ENCODE peak calls at places on chromosomes 5 and 9, in five cellular contexts. G, Y, T, M and S are unnamed samples.

GRCh38 chr5:90169078-90169477 is 240.5 kb downstream of the CETN3 start:
- DNase-seq in G (no peak), Y (no peak), T (no peak), M (no peak), S (no peak)

GRCh38 chr5:1786621-1787471 is 12.8 kb downstream of the MRPL36 start:
- DNase-seq in G (no peak), Y (no peak), T (no peak), M (no peak), S (no peak)

GRCh38 chr5:14250094-14250777 is 107.1 kb downstream of the TRIO start:
- DNase-seq in G (peak), Y (no peak), T (peak), M (no peak), S (peak)

GRCh38 chr9:114348906-114349482 is 19.3 kb downstream of the ORM2 start:
- DNase-seq in G (peak), Y (peak), T (peak), M (peak), S (peak)

GRCh38 chr5:112419596-112420110 is 576 bp upstream of the EPB41L4A start:
- DNase-seq in G (no peak), Y (no peak), T (no peak), M (peak), S (peak)

GRCh38 chr9:71767421-71768321 is 642 bp downstream of the CEMIP2 start:
- DNase-seq in G (peak), Y (no peak), T (no peak), M (no peak), S (no peak)

GRCh38 chr5:159783731-159784247 is 132.5 kb upstream of the ADRA1B start:
- DNase-seq in G (no peak), Y (no peak), T (no peak), M (no peak), S (no peak)

GRCh38 chr5:119389288-119390065 is 33.7 kb downstream of the TNFAIP8 start:
- DNase-seq in G (peak), Y (no peak), T (no peak), M (no peak), S (no peak)

GRCh38 chr5:82812575-82812974 is 264.6 kb downstream of the TMEM167A start:
- DNase-seq in G (peak), Y (no peak), T (no peak), M (no peak), S (no peak)

GRCh38 chr5:138853132-138853531 is 22.0 kb downstream of the LRRTM2 start:
- DNase-seq in G (no peak), Y (no peak), T (no peak), M (no peak), S (no peak)

GRCh38 chr9:23606107-23606506 is 219.9 kb downstream of the ELAVL2 start:
- DNase-seq in G (no peak), Y (no peak), T (no peak), M (no peak), S (no peak)

GRCh38 chr5:72597456-72597948 is 90.3 kb upstream of the ZNF366 start:
- DNase-seq in G (peak), Y (no peak), T (no peak), M (peak), S (no peak)

GRCh38 chr5:6496207-6496584 is 47.5 kb downstream of the UBE2QL1 start:
- DNase-seq in G (no peak), Y (peak), T (no peak), M (no peak), S (no peak)

GRCh38 chr9:72396247-72397091 is 31.5 kb upstream of the ZFAND5 start:
- DNase-seq in G (peak), Y (no peak), T (peak), M (peak), S (no peak)

GRCh38 chr9:21747171-21747570 is 55.3 kb upstream of the MTAP start:
- DNase-seq in G (no peak), Y (no peak), T (no peak), M (no peak), S (no peak)

GRCh38 chr9:125604189-125604588 is 102.8 kb downstream of the MAPKAP1 start:
- DNase-seq in G (no peak), Y (no peak), T (no peak), M (no peak), S (no peak)

GRCh38 chr9:104091708-104092107 is 2.4 kb upstream of the SMC2 start:
- DNase-seq in G (peak), Y (no peak), T (peak), M (no peak), S (peak)

GRCh38 chr5:179475211-179475840 is 75.0 kb upstream of the RUFY1 start:
- DNase-seq in G (no peak), Y (no peak), T (no peak), M (no peak), S (no peak)

GRCh38 chr5:171495122-171495700 is 75.8 kb downstream of the FGF18 start:
- DNase-seq in G (no peak), Y (no peak), T (no peak), M (no peak), S (no peak)

GRCh38 chr9:20537269-20537668 is 85.0 kb downstream of the MLLT3 start:
- DNase-seq in G (no peak), Y (no peak), T (no peak), M (no peak), S (no peak)

GRCh38 chr5:11619339-11620028 is 284.8 kb downstream of the CTNND2 start:
- DNase-seq in G (no peak), Y (no peak), T (peak), M (no peak), S (no peak)

GRCh38 chr5:11622785-11623184 is 281.5 kb downstream of the CTNND2 start:
- DNase-seq in G (no peak), Y (no peak), T (no peak), M (no peak), S (no peak)

GRCh38 chr5:11617080-11617479 is 287.2 kb downstream of the CTNND2 start:
- DNase-seq in G (no peak), Y (no peak), T (no peak), M (no peak), S (no peak)

DNA sequence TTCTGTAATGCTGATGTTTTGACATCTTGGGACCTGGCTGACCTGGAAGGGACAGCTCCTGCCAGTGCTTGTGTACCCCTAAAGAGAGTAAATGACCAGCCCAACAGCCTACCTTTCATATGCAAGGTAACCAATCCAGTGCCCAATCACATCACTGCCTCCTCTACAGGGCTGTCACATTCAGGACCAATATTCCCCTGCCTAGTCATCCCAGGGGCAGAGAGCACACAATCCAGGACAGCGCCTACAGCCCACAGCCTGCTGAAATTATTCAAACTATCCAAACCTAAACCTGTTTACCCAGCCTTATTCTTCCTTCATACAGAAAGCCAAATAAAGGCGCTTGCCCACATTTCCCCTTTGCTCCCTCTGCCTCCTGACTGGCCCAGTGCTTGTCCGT is 284.1 kb downstream of the CTNND2 start:
- DNase-seq in G (no peak), Y (no peak), T (no peak), M (no peak), S (no peak)
- TF ChIP-seq BHLHE40 in G (no peak), Y (no peak), T (no peak), M (no peak), S (no peak)

DNA sequence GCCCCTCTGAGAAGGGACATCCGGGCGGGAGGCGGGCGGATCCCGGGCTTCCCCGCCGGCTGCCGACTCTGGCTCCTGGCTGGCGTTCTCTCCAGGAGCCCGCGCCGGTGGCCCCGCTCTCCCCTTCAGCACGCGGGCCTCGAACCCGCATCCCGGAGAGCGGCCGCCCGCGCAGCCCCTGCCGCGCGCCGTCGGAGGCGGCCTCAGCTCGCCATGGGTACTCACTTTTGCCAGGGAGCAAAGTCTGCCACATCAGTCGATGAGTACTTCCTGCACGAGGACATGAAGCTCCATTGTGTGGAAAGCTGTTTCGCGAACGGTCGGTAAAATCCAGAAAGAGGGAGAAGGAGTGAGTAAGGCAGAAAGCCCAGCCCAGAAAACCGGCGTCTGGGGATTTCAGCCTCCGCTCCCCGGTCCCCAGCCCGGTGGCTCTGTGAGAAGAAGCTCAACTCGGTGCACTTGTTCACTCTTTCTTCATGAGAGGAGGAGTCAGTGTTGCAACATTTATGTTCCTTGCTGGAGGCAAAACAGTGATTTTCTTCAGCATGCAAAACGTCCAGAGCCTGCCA is at the start of gene PRLR:
- DNase-seq in G (peak), Y (no peak), T (peak), M (no peak), S (peak)
- TF ChIP-seq BHLHE40 in G (no peak), Y (no peak), T (peak), M (no peak), S (no peak)

DNA sequence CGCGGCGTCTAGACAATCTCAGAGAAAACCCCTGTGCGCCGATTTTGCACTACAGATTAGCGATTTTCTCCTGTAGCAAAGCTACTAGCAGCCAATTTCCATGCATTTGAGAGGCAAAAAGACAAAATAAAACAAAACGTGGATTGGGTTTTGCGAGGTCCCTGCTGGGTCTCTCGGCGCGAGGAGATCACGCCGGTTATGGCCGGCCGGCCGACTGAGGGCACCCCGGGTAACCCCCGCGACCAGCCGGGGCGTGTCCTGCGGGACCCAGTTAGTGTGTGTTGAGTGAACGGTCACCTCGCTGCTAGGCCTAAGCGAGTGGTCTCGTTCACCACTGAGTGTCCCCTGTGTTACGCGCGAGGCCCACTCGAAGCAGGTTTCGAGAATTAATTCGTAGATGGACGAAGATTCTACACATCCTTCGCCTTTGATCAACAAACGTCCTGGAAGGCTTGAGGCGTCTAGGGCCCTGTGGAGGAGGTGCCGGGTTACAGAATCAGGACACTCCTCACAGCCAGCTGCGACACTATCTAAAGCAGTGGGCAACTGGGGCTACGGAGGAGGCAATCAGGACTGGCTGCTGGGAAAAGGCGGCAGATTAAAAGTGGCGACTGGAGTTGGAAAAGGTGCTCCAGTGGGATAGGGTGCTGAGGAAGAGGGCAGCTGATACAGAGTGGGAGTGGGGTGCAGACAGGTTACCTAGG is 792 bp upstream of the VDAC1 start:
- DNase-seq in G (no peak), Y (no peak), T (no peak), M (peak), S (no peak)
- TF ChIP-seq BHLHE40 in G (no peak), Y (no peak), T (no peak), M (no peak), S (no peak)

GRCh38 chr5:16992006-16992405 is 55.9 kb upstream of the MYO10 start:
- DNase-seq in G (peak), Y (no peak), T (no peak), M (no peak), S (no peak)
- TF ChIP-seq BHLHE40 in G (no peak), Y (no peak), T (no peak), M (no peak), S (no peak)

GRCh38 chr5:145853952-145854351 is 18.8 kb upstream of the PRELID2 start:
- DNase-seq in G (no peak), Y (no peak), T (no peak), M (no peak), S (no peak)

GRCh38 chr5:145856285-145856818 is 16.5 kb downstream of the GRXCR2 start:
- DNase-seq in G (peak), Y (no peak), T (peak), M (no peak), S (no peak)

GRCh38 chr5:145855842-145856267 is 17.0 kb downstream of the GRXCR2 start:
- DNase-seq in G (no peak), Y (no peak), T (peak), M (no peak), S (no peak)

GRCh38 chr5:145852990-145853389 is 17.8 kb upstream of the PRELID2 start:
- DNase-seq in G (no peak), Y (no peak), T (no peak), M (no peak), S (no peak)

DNA sequence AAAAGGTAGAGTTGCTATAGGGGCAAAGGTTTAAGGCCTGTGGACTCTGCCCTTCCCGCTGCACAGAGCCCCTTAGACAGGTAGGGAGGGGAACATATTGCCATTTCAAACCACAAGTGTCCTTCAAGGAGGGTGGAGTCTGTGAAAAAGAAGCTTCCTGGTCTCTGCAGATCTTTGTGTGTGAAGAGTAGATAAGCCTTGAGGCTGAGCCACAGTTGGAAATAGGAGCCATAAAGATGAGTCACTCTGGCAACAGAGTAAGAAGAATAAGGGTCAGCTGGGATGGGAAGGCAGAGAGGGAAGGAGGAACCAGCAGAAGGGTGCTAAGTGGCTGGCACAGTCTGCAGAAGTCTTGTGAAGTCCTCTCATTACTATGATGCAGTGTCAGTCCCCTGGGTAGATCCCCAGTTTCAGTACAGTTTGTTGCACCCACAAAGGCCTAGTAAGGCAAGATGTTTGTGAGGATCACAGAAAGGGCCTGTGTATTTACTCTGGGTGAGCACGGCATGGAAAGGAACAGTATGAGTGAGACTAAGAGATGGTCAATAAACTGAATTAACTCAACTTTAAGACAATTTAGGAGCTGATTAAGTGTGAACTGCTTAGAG is 18.1 kb downstream of the GRXCR2 start:
- DNase-seq in G (peak), Y (no peak), T (peak), M (peak), S (no peak)
- TF ChIP-seq BHLHE40 in G (no peak), Y (no peak), T (no peak), M (no peak), S (no peak)